ENCODE peak calls at places on chromosome 5, in nine cellular contexts. W is naive thymus-derived CD8-positive, alpha-beta T cell; E is Caco-2; A is brain microvascular endothelial cell; F is dorsolateral prefrontal cortex; D is NCI-H82; Z is hepatic stellate cell; K is HEK293T; B is GM12892. U is an unnamed sample.

GRCh38 chr5:131758520-131758900 is 38.3 kb downstream of the FNIP1 start:
- DNase-seq in W (no peak), E (no peak), A (no peak), F (no peak), D (no peak), Z (no peak), K (no peak), B (no peak), U (no peak)

GRCh38 chr5:91141642-91142041 is 241.5 kb downstream of the ARRDC3 start:
- DNase-seq in W (no peak), E (no peak), A (no peak), F (no peak), D (no peak), Z (no peak), K (no peak), B (no peak), U (no peak)

GRCh38 chr5:149749481-149750365 is 19.6 kb downstream of the PPARGC1B start:
- DNase-seq in W (no peak), E (no peak), A (no peak), F (no peak), D (peak), Z (no peak), K (no peak), B (no peak), U (no peak)

GRCh38 chr5:26482817-26483375 is 555.5 kb downstream of the CDH9 start:
- DNase-seq in W (no peak), E (peak), A (peak), F (no peak), D (peak), Z (peak), K (peak), B (no peak), U (peak)

GRCh38 chr5:75460947-75461346 is 50.5 kb downstream of the CERT1 start:
- DNase-seq in W (no peak), E (no peak), A (no peak), F (no peak), D (no peak), Z (no peak), K (no peak), B (no peak), U (no peak)

GRCh38 chr5:126015244-126016054 is 407.8 kb upstream of the GRAMD2B start:
- DNase-seq in W (no peak), E (no peak), A (peak), F (no peak), D (peak), Z (no peak), K (peak), B (no peak), U (no peak)

GRCh38 chr5:95729115-95730010 is 1.8 kb upstream of the RHOBTB3 start:
- DNase-seq in W (no peak), E (no peak), A (no peak), F (no peak), D (no peak), Z (no peak), K (no peak), B (no peak), U (no peak)

GRCh38 chr5:75412111-75412990 is 75.3 kb downstream of the HMGCR start:
- DNase-seq in W (no peak), E (peak), A (no peak), F (no peak), D (no peak), Z (peak), K (no peak), B (no peak), U (no peak)

GRCh38 chr5:79829260-79829659 is 139.6 kb downstream of the CMYA5 start:
- DNase-seq in W (no peak), E (peak), A (no peak), F (no peak), D (peak), Z (no peak), K (peak), B (no peak), U (peak)

GRCh38 chr5:79759436-79759835 is 69.8 kb downstream of the CMYA5 start:
- DNase-seq in W (no peak), E (no peak), A (peak), F (no peak), D (no peak), Z (no peak), K (no peak), B (no peak), U (no peak)

GRCh38 chr5:125722550-125722949 is 700.7 kb upstream of the GRAMD2B start:
- DNase-seq in W (no peak), E (no peak), A (peak), F (no peak), D (no peak), Z (no peak), K (no peak), B (no peak), U (no peak)

GRCh38 chr5:15526413-15526812 is 26.4 kb downstream of the FBXL7 start:
- DNase-seq in W (no peak), E (no peak), A (no peak), F (no peak), D (no peak), Z (no peak), K (no peak), B (no peak), U (no peak)

GRCh38 chr5:97425511-97425910 is 242.5 kb upstream of the RIOK2 start:
- DNase-seq in W (no peak), E (peak), A (peak), F (peak), D (peak), Z (no peak), K (peak), B (no peak), U (no peak)

GRCh38 chr5:154844800-154845199 is 5.6 kb downstream of the FAXDC2 start:
- DNase-seq in W (no peak), E (no peak), A (no peak), F (no peak), D (no peak), Z (no peak), K (no peak), B (no peak), U (no peak)

GRCh38 chr5:61450880-61451279 is 118.8 kb downstream of the ZSWIM6 start:
- DNase-seq in W (no peak), E (no peak), A (peak), F (no peak), D (peak), Z (no peak), K (peak), B (no peak), U (no peak)

GRCh38 chr5:137822158-137822764 is 45.4 kb upstream of the MYOT start:
- DNase-seq in W (no peak), E (peak), A (peak), F (peak), D (peak), Z (peak), K (peak), B (peak), U (peak)

GRCh38 chr5:14040542-14040941 is 96.1 kb upstream of the DNAH5 start:
- DNase-seq in W (no peak), E (no peak), A (no peak), F (no peak), D (peak), Z (no peak), K (no peak), B (no peak), U (no peak)

GRCh38 chr5:159099049-159099760 is 511 bp downstream of the EBF1 start:
- DNase-seq in W (peak), E (peak), A (no peak), F (no peak), D (peak), Z (peak), K (peak), B (no peak), U (peak)

GRCh38 chr5:93425102-93425501 is 155.9 kb downstream of the NR2F1-AS1 start:
- DNase-seq in W (no peak), E (no peak), A (no peak), F (no peak), D (no peak), Z (no peak), K (no peak), B (no peak), U (no peak)

GRCh38 chr5:117999939-118000549 is 988.3 kb downstream of the DTWD2 start:
- DNase-seq in W (no peak), E (no peak), A (no peak), F (no peak), D (no peak), Z (no peak), K (no peak), B (no peak), U (no peak)

GRCh38 chr5:142847898-142848790 is 78.0 kb downstream of the ARHGAP26 start:
- DNase-seq in W (no peak), E (no peak), A (no peak), F (no peak), D (no peak), Z (no peak), K (no peak), B (no peak), U (no peak)

GRCh38 chr5:135038202-135038828 is 4.3 kb upstream of the PITX1 start:
- DNase-seq in W (no peak), E (no peak), A (no peak), F (no peak), D (no peak), Z (no peak), K (no peak), B (no peak), U (no peak)

U was measured in HuH-7.